ENCODE peak calls at places on chromosomes 6 and 20, in ten cellular contexts. One of them, this sample, is unnamed. For H3K36me3, the result is how much of the 10 kb centered on the place peaks cover.

GRCh38 chr6:28769626-28770402 is 154.0 kb downstream of the TRIM27 start:
- DNase-seq in brain microvascular endothelial cell: peak
- DNase-seq in heart left ventricle: no peak
- DNase-seq in spleen: no peak
- DNase-seq in fibroblast of lung: peak
- DNase-seq in heart right ventricle: no peak
- DNase-seq in gastrocnemius medialis: no peak
- DNase-seq in cardiac muscle cell: peak
- DNase-seq in uterus: no peak
- DNase-seq in psoas muscle: no peak
- DNase-seq in this sample: no peak

GRCh38 chr6:121520337-121521163 is 85.1 kb downstream of the GJA1 start:
- DNase-seq in psoas muscle: no peak
- DNase-seq in spleen: no peak
- DNase-seq in fibroblast of lung: peak
- DNase-seq in uterus: no peak
- DNase-seq in brain microvascular endothelial cell: peak
- DNase-seq in cardiac muscle cell: no peak
- DNase-seq in gastrocnemius medialis: no peak
- DNase-seq in heart right ventricle: no peak
- DNase-seq in heart left ventricle: no peak
- DNase-seq in this sample: no peak

GRCh38 chr6:37539706-37540352 is 40.1 kb upstream of the CCDC167 start:
- DNase-seq in gastrocnemius medialis: no peak
- DNase-seq in spleen: no peak
- DNase-seq in uterus: no peak
- DNase-seq in heart right ventricle: no peak
- DNase-seq in fibroblast of lung: no peak
- DNase-seq in heart left ventricle: no peak
- DNase-seq in brain microvascular endothelial cell: no peak
- DNase-seq in psoas muscle: no peak
- DNase-seq in cardiac muscle cell: no peak
- DNase-seq in this sample: no peak

GRCh38 chr20:47360489-47361267 is 4.2 kb upstream of the ZMYND8 start:
- DNase-seq in psoas muscle: peak
- DNase-seq in brain microvascular endothelial cell: peak
- DNase-seq in uterus: peak
- DNase-seq in heart right ventricle: peak
- DNase-seq in heart left ventricle: peak
- DNase-seq in spleen: peak
- DNase-seq in cardiac muscle cell: peak
- DNase-seq in gastrocnemius medialis: peak
- DNase-seq in fibroblast of lung: peak
- DNase-seq in this sample: peak

GRCh38 chr20:571754-572331 is 28.3 kb upstream of the CSNK2A1 start:
- DNase-seq in cardiac muscle cell: peak
- DNase-seq in brain microvascular endothelial cell: no peak
- DNase-seq in heart left ventricle: peak
- DNase-seq in spleen: no peak
- DNase-seq in fibroblast of lung: peak
- DNase-seq in gastrocnemius medialis: peak
- DNase-seq in uterus: peak
- DNase-seq in psoas muscle: peak
- DNase-seq in heart right ventricle: peak
- DNase-seq in this sample: no peak

GRCh38 chr20:20360464-20360863 is 7.4 kb upstream of the INSM1 start:
- DNase-seq in heart right ventricle: peak
- DNase-seq in uterus: no peak
- DNase-seq in gastrocnemius medialis: no peak
- DNase-seq in cardiac muscle cell: peak
- DNase-seq in fibroblast of lung: peak
- DNase-seq in spleen: no peak
- DNase-seq in psoas muscle: no peak
- DNase-seq in brain microvascular endothelial cell: peak
- DNase-seq in heart left ventricle: peak
- DNase-seq in this sample: no peak

GRCh38 chr20:36017034-36017951 is 48.9 kb downstream of the CNBD2 start:
- DNase-seq in fibroblast of lung: peak
- DNase-seq in heart left ventricle: peak
- DNase-seq in brain microvascular endothelial cell: peak
- DNase-seq in psoas muscle: no peak
- DNase-seq in uterus: peak
- DNase-seq in spleen: peak
- DNase-seq in heart right ventricle: peak
- DNase-seq in gastrocnemius medialis: no peak
- DNase-seq in cardiac muscle cell: no peak
- DNase-seq in this sample: no peak

GRCh38 chr6:100023798-100024197 is 29.8 kb upstream of the MCHR2 start:
- DNase-seq in fibroblast of lung: no peak
- DNase-seq in uterus: no peak
- DNase-seq in spleen: no peak
- DNase-seq in heart right ventricle: no peak
- DNase-seq in heart left ventricle: no peak
- DNase-seq in brain microvascular endothelial cell: no peak
- DNase-seq in cardiac muscle cell: no peak
- DNase-seq in psoas muscle: no peak
- DNase-seq in gastrocnemius medialis: no peak
- DNase-seq in this sample: no peak

GRCh38 chr6:83708970-83709747 is at the start of gene SNAP91:
- DNase-seq in heart right ventricle: no peak
- DNase-seq in cardiac muscle cell: peak
- DNase-seq in uterus: no peak
- DNase-seq in psoas muscle: no peak
- DNase-seq in heart left ventricle: no peak
- DNase-seq in gastrocnemius medialis: no peak
- DNase-seq in brain microvascular endothelial cell: no peak
- DNase-seq in spleen: peak
- DNase-seq in fibroblast of lung: no peak
- DNase-seq in this sample: peak

GRCh38 chr20:18466894-18467678 is at the start of the genes DZANK1 and POLR3F:
- DNase-seq in uterus: peak
- DNase-seq in psoas muscle: peak
- DNase-seq in brain microvascular endothelial cell: peak
- DNase-seq in gastrocnemius medialis: peak
- DNase-seq in heart left ventricle: peak
- DNase-seq in spleen: peak
- DNase-seq in fibroblast of lung: peak
- DNase-seq in heart right ventricle: peak
- DNase-seq in cardiac muscle cell: peak
- DNase-seq in this sample: peak
- H3K4me3 ChIP-seq in uterus: peak
- H3K4me3 ChIP-seq in psoas muscle: peak
- H3K4me3 ChIP-seq in brain microvascular endothelial cell: peak
- H3K4me3 ChIP-seq in gastrocnemius medialis: peak
- H3K4me3 ChIP-seq in heart left ventricle: peak
- H3K4me3 ChIP-seq in spleen: peak
- H3K4me3 ChIP-seq in fibroblast of lung: peak
- H3K4me3 ChIP-seq in heart right ventricle: peak
- H3K4me3 ChIP-seq in cardiac muscle cell: peak
- H3K4me3 ChIP-seq in this sample: peak

GRCh38 chr6:90343581-90343980 is 46.9 kb upstream of the BACH2 start:
- DNase-seq in spleen: no peak
- DNase-seq in psoas muscle: no peak
- DNase-seq in uterus: no peak
- DNase-seq in gastrocnemius medialis: no peak
- DNase-seq in heart right ventricle: peak
- DNase-seq in brain microvascular endothelial cell: peak
- DNase-seq in fibroblast of lung: peak
- DNase-seq in cardiac muscle cell: no peak
- DNase-seq in heart left ventricle: no peak
- DNase-seq in this sample: no peak
- TF ChIP-seq CTCF in spleen: no peak
- TF ChIP-seq CTCF in psoas muscle: no peak
- TF ChIP-seq CTCF in uterus: no peak
- TF ChIP-seq CTCF in gastrocnemius medialis: no peak
- TF ChIP-seq CTCF in heart right ventricle: no peak
- TF ChIP-seq CTCF in brain microvascular endothelial cell: peak
- TF ChIP-seq CTCF in fibroblast of lung: peak
- TF ChIP-seq CTCF in cardiac muscle cell: peak
- TF ChIP-seq CTCF in heart left ventricle: no peak
- TF ChIP-seq CTCF in this sample: no peak

DNA sequence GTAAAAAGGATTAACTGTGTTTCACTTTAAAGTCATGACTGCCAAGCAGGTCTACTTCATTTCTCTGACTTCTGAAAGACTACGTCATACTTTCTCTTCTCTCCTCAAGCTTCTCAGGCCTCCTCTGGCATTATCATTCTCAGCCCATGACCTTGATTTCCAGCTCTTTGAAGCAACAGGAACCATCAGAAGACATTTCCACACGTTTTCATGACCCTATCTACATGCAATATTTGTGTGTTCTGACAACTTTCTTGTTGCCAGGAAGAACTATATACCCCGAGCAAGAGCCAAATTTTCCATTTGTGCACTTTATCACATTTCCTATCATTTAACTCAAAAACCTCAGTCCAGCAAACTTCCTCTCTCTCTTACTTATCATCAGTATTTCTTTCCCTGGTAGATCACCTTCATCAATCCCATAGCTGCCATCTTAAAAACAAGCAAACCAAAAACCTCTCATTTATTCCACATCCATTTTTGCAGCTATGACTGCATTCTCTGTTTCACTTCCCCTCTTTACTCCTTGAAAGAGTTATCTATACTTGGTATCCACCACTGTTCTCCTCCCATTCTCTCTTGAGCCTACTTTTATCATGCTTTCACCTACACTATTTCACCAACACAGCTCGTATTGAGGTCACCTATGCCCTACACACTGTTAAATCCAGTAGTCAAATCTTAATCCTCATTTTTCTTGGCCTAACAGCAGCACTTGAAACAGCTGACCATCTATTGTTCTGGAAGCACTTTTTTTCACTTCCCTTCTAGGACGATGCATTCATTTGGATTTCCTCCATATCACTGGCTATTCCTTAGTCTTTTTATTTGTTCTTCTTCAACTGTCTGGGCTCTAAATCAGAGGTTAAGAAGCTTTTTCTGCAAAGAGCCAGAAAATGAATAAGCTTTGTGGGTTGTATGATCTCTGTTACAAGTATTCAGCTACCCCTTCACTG is 47.1 kb downstream of the STX7 start:
- DNase-seq in psoas muscle: no peak
- DNase-seq in heart right ventricle: no peak
- DNase-seq in fibroblast of lung: no peak
- DNase-seq in cardiac muscle cell: no peak
- DNase-seq in heart left ventricle: no peak
- DNase-seq in uterus: no peak
- DNase-seq in spleen: no peak
- DNase-seq in brain microvascular endothelial cell: no peak
- DNase-seq in gastrocnemius medialis: no peak
- DNase-seq in this sample: no peak
- H3K36me3 ChIP-seq in psoas muscle: under half
- H3K36me3 ChIP-seq in heart right ventricle: under half
- H3K36me3 ChIP-seq in fibroblast of lung: under half
- H3K36me3 ChIP-seq in cardiac muscle cell: half or more
- H3K36me3 ChIP-seq in heart left ventricle: under half
- H3K36me3 ChIP-seq in uterus: under half
- H3K36me3 ChIP-seq in spleen: half or more
- H3K36me3 ChIP-seq in brain microvascular endothelial cell: under half
- H3K36me3 ChIP-seq in gastrocnemius medialis: under half
- H3K36me3 ChIP-seq in this sample: under half

GRCh38 chr6:88164061-88164460 is 2.1 kb downstream of the CNR1 start:
- DNase-seq in brain microvascular endothelial cell: no peak
- DNase-seq in heart left ventricle: no peak
- DNase-seq in heart right ventricle: no peak
- DNase-seq in uterus: no peak
- DNase-seq in fibroblast of lung: no peak
- DNase-seq in cardiac muscle cell: no peak
- DNase-seq in spleen: no peak
- DNase-seq in gastrocnemius medialis: no peak
- DNase-seq in psoas muscle: no peak
- DNase-seq in this sample: no peak
- H3K4me3 ChIP-seq in brain microvascular endothelial cell: no peak
- H3K4me3 ChIP-seq in heart left ventricle: no peak
- H3K4me3 ChIP-seq in heart right ventricle: no peak
- H3K4me3 ChIP-seq in uterus: no peak
- H3K4me3 ChIP-seq in fibroblast of lung: no peak
- H3K4me3 ChIP-seq in cardiac muscle cell: no peak
- H3K4me3 ChIP-seq in spleen: no peak
- H3K4me3 ChIP-seq in gastrocnemius medialis: no peak
- H3K4me3 ChIP-seq in psoas muscle: no peak
- H3K4me3 ChIP-seq in this sample: peak

GRCh38 chr6:166032366-166033171 is 135.1 kb downstream of the TBXT start:
- DNase-seq in gastrocnemius medialis: no peak
- DNase-seq in uterus: peak
- DNase-seq in brain microvascular endothelial cell: peak
- DNase-seq in cardiac muscle cell: no peak
- DNase-seq in heart right ventricle: peak
- DNase-seq in fibroblast of lung: peak
- DNase-seq in psoas muscle: peak
- DNase-seq in heart left ventricle: peak
- DNase-seq in spleen: no peak
- DNase-seq in this sample: no peak
- TF ChIP-seq CTCF in gastrocnemius medialis: no peak
- TF ChIP-seq CTCF in uterus: no peak
- TF ChIP-seq CTCF in brain microvascular endothelial cell: peak
- TF ChIP-seq CTCF in cardiac muscle cell: peak
- TF ChIP-seq CTCF in heart right ventricle: peak
- TF ChIP-seq CTCF in fibroblast of lung: peak
- TF ChIP-seq CTCF in psoas muscle: no peak
- TF ChIP-seq CTCF in heart left ventricle: no peak
- TF ChIP-seq CTCF in spleen: no peak
- TF ChIP-seq CTCF in this sample: peak